ENCODE peak calls at places on chromosomes 6 and 20, in five cellular contexts. One of them, this sample, is unnamed.

GRCh38 chr6:71446084-71446869 is 157.7 kb downstream of the OGFRL1 start:
- DNase-seq in left ventricle myocardium inferior: no peak
- DNase-seq in AG09309: no peak
- DNase-seq in natural killer cell: no peak
- DNase-seq in hepatocyte: no peak
- DNase-seq in this sample: no peak

GRCh38 chr20:8360035-8360434 is 228.0 kb downstream of the PLCB1 start:
- DNase-seq in left ventricle myocardium inferior: no peak
- DNase-seq in hepatocyte: no peak
- DNase-seq in AG09309: no peak
- DNase-seq in natural killer cell: no peak
- DNase-seq in this sample: no peak

GRCh38 chr6:157682856-157683481 is 140.1 kb upstream of the SNX9 start:
- DNase-seq in natural killer cell: no peak
- DNase-seq in left ventricle myocardium inferior: no peak
- DNase-seq in AG09309: no peak
- DNase-seq in hepatocyte: no peak
- DNase-seq in this sample: no peak

GRCh38 chr6:147546501-147547368 is 38.2 kb downstream of the SAMD5 start:
- DNase-seq in AG09309: no peak
- DNase-seq in hepatocyte: no peak
- DNase-seq in natural killer cell: no peak
- DNase-seq in left ventricle myocardium inferior: no peak
- DNase-seq in this sample: no peak

GRCh38 chr20:59003836-59004492 is 3.1 kb downstream of the CTSZ start:
- DNase-seq in natural killer cell: no peak
- DNase-seq in hepatocyte: no peak
- DNase-seq in left ventricle myocardium inferior: no peak
- DNase-seq in AG09309: no peak
- DNase-seq in this sample: no peak

GRCh38 chr20:25480797-25481196 is 73.3 kb downstream of the GINS1 start:
- DNase-seq in natural killer cell: no peak
- DNase-seq in hepatocyte: no peak
- DNase-seq in left ventricle myocardium inferior: no peak
- DNase-seq in AG09309: no peak
- DNase-seq in this sample: no peak

GRCh38 chr6:16802071-16802470 is 40.8 kb upstream of the ATXN1 start:
- DNase-seq in hepatocyte: no peak
- DNase-seq in AG09309: peak
- DNase-seq in natural killer cell: no peak
- DNase-seq in left ventricle myocardium inferior: no peak
- DNase-seq in this sample: no peak

GRCh38 chr6:112863753-112864152 is 516.6 kb downstream of the RFPL4B start:
- DNase-seq in hepatocyte: no peak
- DNase-seq in natural killer cell: no peak
- DNase-seq in left ventricle myocardium inferior: no peak
- DNase-seq in AG09309: no peak
- DNase-seq in this sample: no peak

GRCh38 chr20:53050338-53050737 is 78.2 kb downstream of the TSHZ2 start:
- DNase-seq in hepatocyte: no peak
- DNase-seq in left ventricle myocardium inferior: no peak
- DNase-seq in natural killer cell: no peak
- DNase-seq in AG09309: no peak
- DNase-seq in this sample: no peak

DNA sequence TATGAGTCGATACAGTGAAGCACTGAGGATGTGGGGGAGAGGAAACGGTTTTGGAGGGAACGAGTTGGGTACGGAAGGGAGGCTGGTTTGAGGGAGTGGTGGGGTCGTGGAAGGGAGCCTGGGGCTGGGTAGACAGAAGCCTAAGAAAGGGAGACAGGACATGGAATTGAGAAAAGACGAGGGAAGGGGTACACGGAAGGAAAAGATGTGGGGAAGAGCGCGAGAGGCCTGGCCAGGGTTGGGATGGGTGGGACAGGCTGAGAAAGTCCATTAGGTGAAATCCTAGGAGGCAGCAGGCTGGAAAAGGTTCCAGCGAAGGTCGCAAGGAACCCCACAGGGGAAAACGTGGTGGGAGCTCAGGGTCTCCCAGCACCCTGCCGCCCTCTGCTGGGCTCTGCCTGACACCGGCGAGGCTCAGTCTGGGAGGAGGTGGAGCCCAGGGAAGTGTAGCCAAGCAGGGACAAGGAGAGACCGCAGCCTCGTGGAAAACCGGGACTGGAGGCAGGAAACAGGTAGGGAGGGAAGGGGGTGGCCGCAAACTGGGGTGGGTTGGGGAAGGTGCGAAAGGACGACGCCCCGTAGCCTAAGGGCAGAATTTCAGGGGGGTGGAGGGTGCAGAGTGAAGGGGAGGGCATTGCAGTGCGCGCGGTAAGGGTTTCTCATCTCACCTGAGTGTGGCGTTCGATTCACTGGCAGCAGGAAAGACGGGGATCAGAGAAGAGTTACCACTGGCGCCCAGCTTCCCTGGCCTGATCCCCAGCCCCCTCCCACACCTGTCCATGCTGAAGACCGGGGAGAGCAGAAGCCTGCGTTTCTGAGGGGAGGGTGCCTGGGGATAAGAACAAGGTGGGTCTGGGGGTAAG is 4.3 kb downstream of the GABBR1 start:
- DNase-seq in left ventricle myocardium inferior: peak
- DNase-seq in natural killer cell: peak
- DNase-seq in AG09309: peak
- DNase-seq in hepatocyte: peak
- DNase-seq in this sample: peak
- TF ChIP-seq CTCF in left ventricle myocardium inferior: peak
- TF ChIP-seq CTCF in natural killer cell: peak
- TF ChIP-seq CTCF in AG09309: peak
- TF ChIP-seq CTCF in hepatocyte: peak
- TF ChIP-seq CTCF in this sample: peak

GRCh38 chr6:43310137-43310536 is 1.5 kb upstream of the CRIP3 start:
- DNase-seq in natural killer cell: no peak
- DNase-seq in left ventricle myocardium inferior: no peak
- DNase-seq in hepatocyte: no peak
- DNase-seq in AG09309: no peak
- DNase-seq in this sample: no peak

GRCh38 chr6:43307451-43308100 is 1.1 kb downstream of the CRIP3 start:
- DNase-seq in AG09309: no peak
- DNase-seq in hepatocyte: no peak
- DNase-seq in left ventricle myocardium inferior: no peak
- DNase-seq in natural killer cell: no peak
- DNase-seq in this sample: no peak

GRCh38 chr6:43308990-43309477 is 408 bp upstream of the CRIP3 start:
- DNase-seq in hepatocyte: no peak
- DNase-seq in natural killer cell: no peak
- DNase-seq in left ventricle myocardium inferior: no peak
- DNase-seq in AG09309: no peak
- DNase-seq in this sample: no peak

GRCh38 chr6:43306086-43306485 is 2.5 kb downstream of the CRIP3 start:
- DNase-seq in hepatocyte: no peak
- DNase-seq in left ventricle myocardium inferior: no peak
- DNase-seq in AG09309: no peak
- DNase-seq in natural killer cell: no peak
- DNase-seq in this sample: no peak

GRCh38 chr6:43308101-43308989 is at the start of gene CRIP3:
- DNase-seq in left ventricle myocardium inferior: peak
- DNase-seq in hepatocyte: peak
- DNase-seq in natural killer cell: peak
- DNase-seq in AG09309: no peak
- DNase-seq in this sample: no peak
- TF ChIP-seq CTCF in left ventricle myocardium inferior: peak
- TF ChIP-seq CTCF in hepatocyte: peak
- TF ChIP-seq CTCF in natural killer cell: peak
- TF ChIP-seq CTCF in AG09309: peak
- TF ChIP-seq CTCF in this sample: no peak

DNA sequence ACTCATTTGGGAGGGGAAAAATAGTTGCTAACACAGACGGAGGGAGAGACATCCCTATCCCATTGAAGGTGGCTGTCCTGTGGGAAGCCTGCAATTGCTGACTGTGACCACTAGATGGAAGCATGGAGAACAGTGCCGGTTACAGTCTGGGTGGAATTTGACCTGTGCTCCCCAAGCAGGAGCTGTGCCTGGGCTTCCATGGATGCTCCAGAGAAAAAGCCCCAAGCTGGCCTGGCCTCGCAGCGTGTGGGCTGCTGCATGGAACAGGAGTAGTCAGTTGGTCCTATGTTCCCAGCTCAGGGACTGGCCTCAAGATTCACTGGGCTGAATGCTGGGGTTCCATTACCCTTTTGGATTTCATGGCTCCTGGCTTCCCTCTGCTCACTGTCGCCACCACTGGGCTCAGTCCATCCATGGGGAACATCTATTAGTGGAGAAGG is 116.3 kb upstream of the CHD6 start:
- DNase-seq in hepatocyte: peak
- DNase-seq in AG09309: no peak
- DNase-seq in natural killer cell: no peak
- DNase-seq in left ventricle myocardium inferior: no peak
- DNase-seq in this sample: peak
- TF ChIP-seq CTCF in hepatocyte: peak
- TF ChIP-seq CTCF in AG09309: peak
- TF ChIP-seq CTCF in natural killer cell: peak
- TF ChIP-seq CTCF in left ventricle myocardium inferior: peak
- TF ChIP-seq CTCF in this sample: peak

DNA sequence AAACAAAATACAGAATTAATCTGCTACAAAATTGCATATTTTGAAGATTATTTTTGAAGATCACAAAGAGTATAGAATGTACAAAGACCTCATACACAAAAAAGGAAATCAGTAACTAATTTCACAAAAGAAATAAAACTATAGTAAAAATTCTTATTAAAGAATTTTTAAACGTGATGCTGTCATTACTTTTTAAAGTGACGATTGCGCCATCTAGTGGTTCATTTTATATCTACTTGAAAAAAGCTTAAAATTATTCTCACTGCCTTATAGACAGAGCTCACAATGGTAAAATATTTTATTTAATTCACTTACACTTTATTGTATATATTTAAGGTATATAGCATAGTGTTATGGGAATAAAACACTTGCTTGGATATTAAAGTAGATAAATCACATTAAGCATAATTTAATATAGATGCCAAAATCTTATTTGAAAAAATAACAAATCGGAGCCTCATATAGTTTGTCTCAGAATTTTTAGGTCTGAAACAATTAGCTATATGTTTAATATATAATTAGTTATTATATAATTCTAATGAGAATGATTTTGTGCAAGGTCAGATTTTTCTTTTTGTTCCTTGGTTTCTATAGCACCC is 128.8 kb downstream of the PHF3 start:
- DNase-seq in left ventricle myocardium inferior: no peak
- DNase-seq in hepatocyte: peak
- DNase-seq in natural killer cell: no peak
- DNase-seq in AG09309: no peak
- DNase-seq in this sample: no peak
- TF ChIP-seq CTCF in left ventricle myocardium inferior: peak
- TF ChIP-seq CTCF in hepatocyte: peak
- TF ChIP-seq CTCF in natural killer cell: peak
- TF ChIP-seq CTCF in AG09309: peak
- TF ChIP-seq CTCF in this sample: peak

DNA sequence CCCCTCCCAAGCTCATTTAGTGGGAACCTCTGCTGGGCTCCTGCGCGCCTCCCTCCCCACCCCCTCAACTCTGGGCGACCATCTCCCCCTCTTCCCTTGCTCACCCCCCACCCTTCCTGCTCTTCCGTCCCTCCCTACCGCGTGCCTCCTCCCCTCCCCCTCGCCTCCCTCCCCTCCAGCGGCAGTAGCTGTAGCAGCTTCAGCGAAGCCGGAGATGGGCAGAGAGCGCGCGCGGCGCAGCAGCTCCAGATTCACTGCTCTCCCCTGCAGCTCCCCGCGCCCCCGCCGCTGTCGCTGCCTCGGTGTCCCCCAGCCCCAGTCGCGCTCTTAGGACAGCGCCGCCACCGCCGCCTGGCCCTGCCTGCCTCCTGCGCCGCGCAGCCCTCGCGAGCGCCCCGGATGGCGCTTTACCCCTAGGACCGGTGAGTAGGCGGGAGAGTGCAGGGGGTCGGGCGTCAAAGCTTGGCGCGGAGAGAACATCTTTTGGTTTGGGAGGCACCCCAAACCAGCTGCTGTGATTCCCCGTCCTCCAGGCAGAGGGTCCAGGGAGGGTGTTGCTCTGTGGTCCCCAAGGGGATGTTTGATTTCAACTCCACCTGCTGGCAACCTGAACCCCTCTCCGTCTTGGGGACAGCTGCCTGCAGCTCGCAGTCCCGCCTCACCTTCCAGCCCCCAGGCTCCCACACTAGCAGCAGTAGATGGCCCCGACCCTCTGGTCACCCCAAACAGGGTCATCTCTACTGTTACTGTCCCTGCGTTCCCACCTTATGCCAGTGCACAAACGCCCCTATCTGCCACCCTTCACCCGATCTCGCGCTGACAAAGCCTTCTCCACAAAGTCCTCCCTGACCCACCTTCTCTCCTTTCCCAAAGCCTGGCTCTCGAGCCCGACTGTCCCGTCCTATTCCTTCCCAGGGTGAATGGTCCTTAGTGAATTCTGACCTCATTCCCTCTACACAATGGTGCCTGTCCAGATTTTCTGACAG is at the start of gene FUT9:
- DNase-seq in left ventricle myocardium inferior: no peak
- DNase-seq in natural killer cell: no peak
- DNase-seq in hepatocyte: peak
- DNase-seq in AG09309: no peak
- DNase-seq in this sample: no peak
- TF ChIP-seq CTCF in left ventricle myocardium inferior: no peak
- TF ChIP-seq CTCF in natural killer cell: no peak
- TF ChIP-seq CTCF in hepatocyte: no peak
- TF ChIP-seq CTCF in AG09309: no peak
- TF ChIP-seq CTCF in this sample: peak

DNA sequence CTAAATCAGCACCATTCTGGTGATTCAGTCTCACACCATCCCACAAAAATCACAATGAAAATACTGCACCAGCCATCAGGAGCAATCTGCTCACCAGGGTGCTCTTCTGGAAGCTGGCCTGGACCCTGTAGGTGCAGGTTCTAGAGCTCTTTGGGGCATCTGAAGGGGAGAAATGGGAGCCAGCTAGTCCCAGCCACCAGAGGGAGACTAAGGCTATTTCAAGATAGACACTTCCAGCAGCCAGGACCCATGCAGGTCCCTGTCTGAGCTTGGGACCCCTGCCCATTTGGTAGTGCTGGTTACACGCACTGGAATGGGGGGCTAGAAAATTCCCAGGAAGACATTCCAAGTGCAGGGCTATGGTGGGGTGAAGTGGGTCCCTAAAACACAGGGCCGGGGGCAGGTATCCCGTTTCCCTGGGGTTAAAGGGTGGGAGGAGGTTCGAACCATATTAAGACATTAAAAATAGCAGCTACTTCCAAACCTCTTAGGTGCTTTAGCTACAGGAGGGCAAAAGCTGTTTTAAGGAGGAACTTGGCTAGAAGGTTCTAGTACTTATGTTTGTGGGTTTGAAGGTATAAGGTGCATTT is 156.5 kb downstream of the NFATC2 start:
- DNase-seq in left ventricle myocardium inferior: no peak
- DNase-seq in natural killer cell: no peak
- DNase-seq in hepatocyte: no peak
- DNase-seq in AG09309: no peak
- DNase-seq in this sample: no peak
- TF ChIP-seq CTCF in left ventricle myocardium inferior: peak
- TF ChIP-seq CTCF in natural killer cell: peak
- TF ChIP-seq CTCF in hepatocyte: peak
- TF ChIP-seq CTCF in AG09309: peak
- TF ChIP-seq CTCF in this sample: peak

GRCh38 chr6:28812778-28813569 is 110.8 kb downstream of the TRIM27 start:
- DNase-seq in hepatocyte: no peak
- DNase-seq in natural killer cell: no peak
- DNase-seq in left ventricle myocardium inferior: no peak
- DNase-seq in AG09309: no peak
- DNase-seq in this sample: no peak
- TF ChIP-seq CTCF in hepatocyte: no peak
- TF ChIP-seq CTCF in natural killer cell: no peak
- TF ChIP-seq CTCF in left ventricle myocardium inferior: no peak
- TF ChIP-seq CTCF in AG09309: no peak
- TF ChIP-seq CTCF in this sample: no peak

GRCh38 chr6:96521625-96522468 is at the start of gene UFL1:
- DNase-seq in AG09309: peak
- DNase-seq in left ventricle myocardium inferior: peak
- DNase-seq in natural killer cell: peak
- DNase-seq in hepatocyte: peak
- DNase-seq in this sample: peak
- TF ChIP-seq CTCF in AG09309: peak
- TF ChIP-seq CTCF in left ventricle myocardium inferior: no peak
- TF ChIP-seq CTCF in natural killer cell: no peak
- TF ChIP-seq CTCF in hepatocyte: no peak
- TF ChIP-seq CTCF in this sample: no peak

This sample was measured in D721Med.